ENCODE peak calls at places on chromosomes 16 and 17, in seven cellular contexts. Y, R, C, I, J, X and U are unnamed samples. For H3K27me3, the result is how much of the 10 kb centered on the place peaks cover.

GRCh38 chr17:48756816-48757215 is 28.3 kb upstream of the HOXB13 start:
- DNase-seq in R (no peak), Y (no peak), C (no peak), I (peak), J (no peak), X (no peak), U (no peak)

GRCh38 chr17:64378890-64379354 is 11.7 kb downstream of the PECAM1 start:
- DNase-seq in I (no peak), Y (no peak), X (no peak), J (no peak), R (no peak), C (peak), U (peak)

GRCh38 chr17:58156839-58157803 is 8.9 kb downstream of the OR4D1 start:
- DNase-seq in C (no peak), I (no peak), X (peak), R (peak), J (no peak), Y (no peak), U (peak)

GRCh38 chr16:74748042-74748709 is 26.4 kb downstream of the FA2H start:
- DNase-seq in Y (no peak), I (no peak), J (no peak), R (no peak), C (no peak), X (no peak), U (no peak)

GRCh38 chr16:54331241-54332002 is 44.8 kb upstream of the IRX3 start:
- DNase-seq in I (no peak), C (no peak), J (no peak), R (no peak), X (no peak), Y (no peak), U (no peak)

GRCh38 chr16:70804153-70804728 is 3.3 kb upstream of the VAC14 start:
- DNase-seq in I (no peak), X (no peak), J (peak), Y (no peak), R (no peak), C (peak), U (no peak)

GRCh38 chr17:29571883-29572681 is 3.6 kb downstream of the TP53I13 start:
- DNase-seq in R (no peak), C (no peak), J (no peak), I (no peak), X (peak), Y (no peak), U (no peak)

GRCh38 chr16:29845656-29846055 is 17.4 kb downstream of the CDIPT start:
- DNase-seq in J (no peak), R (no peak), I (no peak), C (no peak), X (no peak), Y (no peak), U (no peak)

GRCh38 chr16:56828641-56829040 is 36.4 kb upstream of the SLC12A3 start:
- DNase-seq in C (no peak), R (no peak), J (no peak), X (no peak), Y (no peak), I (no peak), U (no peak)

GRCh38 chr17:77216435-77216980 is 75.7 kb downstream of the SEC14L1 start:
- DNase-seq in C (no peak), J (no peak), I (no peak), Y (no peak), X (no peak), R (no peak), U (no peak)

GRCh38 chr17:77214328-77214727 is 73.6 kb downstream of the SEC14L1 start:
- DNase-seq in Y (no peak), C (no peak), R (no peak), X (no peak), I (no peak), J (no peak), U (no peak)

GRCh38 chr17:77213778-77214132 is 73.0 kb downstream of the SEC14L1 start:
- DNase-seq in Y (no peak), J (no peak), C (no peak), X (no peak), R (no peak), I (no peak), U (no peak)

GRCh38 chr17:77214743-77215142 is 74.0 kb downstream of the SEC14L1 start:
- DNase-seq in Y (no peak), C (peak), R (peak), J (no peak), X (no peak), I (no peak), U (peak)

DNA sequence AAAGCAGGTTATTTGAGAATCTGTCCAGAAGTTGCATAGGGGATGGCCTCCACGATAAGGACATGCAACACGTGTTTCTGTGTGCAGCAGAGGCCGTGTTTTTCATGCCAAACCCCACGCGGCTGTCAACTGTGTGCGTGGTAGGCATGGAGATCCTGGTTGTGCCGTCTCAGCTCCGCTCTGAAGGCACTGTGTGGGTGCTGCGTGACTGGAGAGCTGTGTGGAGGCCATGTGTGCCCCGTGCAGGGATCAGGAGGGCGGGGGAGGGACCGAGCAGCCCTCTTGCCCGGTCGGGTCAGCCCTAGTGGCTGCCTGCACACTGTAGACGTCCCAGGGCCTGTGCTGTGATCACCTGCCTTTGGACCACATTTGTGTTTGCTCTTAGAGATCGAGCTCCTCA is 74.5 kb downstream of the SEC14L1 start:
- DNase-seq in J (no peak), Y (no peak), I (no peak), X (no peak), R (no peak), C (no peak), U (no peak)
- H3K4me3 ChIP-seq in J (no peak), Y (no peak), I (no peak), X (no peak), R (no peak), C (no peak), U (no peak)

DNA sequence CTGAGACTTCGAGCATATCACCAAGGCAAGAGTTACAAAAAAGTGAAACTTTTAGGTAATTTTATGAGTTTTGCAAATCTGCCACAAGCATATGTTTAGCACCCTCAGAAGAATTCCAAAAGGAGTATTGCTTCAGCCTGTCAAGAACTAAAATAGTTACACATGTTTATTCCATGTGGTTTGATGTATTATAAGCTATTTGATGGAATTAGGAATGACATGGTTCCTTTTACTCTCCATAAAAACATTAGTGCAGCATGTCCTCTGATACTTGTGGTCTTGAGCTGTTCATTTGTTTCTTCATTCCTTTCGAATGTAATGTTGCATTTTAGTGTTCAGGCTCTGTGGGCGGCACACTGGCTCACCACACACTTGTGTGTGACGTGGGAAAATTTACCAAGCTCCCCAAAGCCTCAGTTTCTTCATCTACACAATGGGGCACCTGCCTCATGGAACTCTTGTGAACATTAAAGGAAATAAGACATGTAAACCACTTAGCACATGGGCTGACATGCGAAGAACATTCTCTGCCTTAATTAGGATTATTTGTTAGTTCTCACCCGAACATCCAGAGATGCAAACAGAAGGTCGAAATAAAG is 204.2 kb upstream of the FOXF1 start:
- DNase-seq in Y (no peak), X (no peak), C (peak), R (no peak), I (no peak), J (peak), U (no peak)
- H3K27me3 ChIP-seq in Y (under half), X (half or more), C (under half), R (under half), I (under half), J (under half), U (half or more)

GRCh38 chr16:11621920-11622651 is 35.4 kb upstream of the LITAF start:
- DNase-seq in R (no peak), C (peak), I (no peak), Y (no peak), J (no peak), X (peak), U (no peak)

GRCh38 chr16:11618107-11618717 is 31.5 kb upstream of the LITAF start:
- DNase-seq in J (no peak), I (no peak), R (no peak), C (no peak), X (no peak), Y (no peak), U (no peak)

GRCh38 chr16:11621539-11621919 is 34.8 kb upstream of the LITAF start:
- DNase-seq in Y (no peak), I (no peak), J (no peak), X (no peak), R (no peak), C (no peak), U (no peak)

GRCh38 chr16:11619327-11619851 is 32.7 kb upstream of the LITAF start:
- DNase-seq in R (no peak), X (no peak), C (no peak), I (no peak), Y (no peak), J (no peak), U (no peak)

DNA sequence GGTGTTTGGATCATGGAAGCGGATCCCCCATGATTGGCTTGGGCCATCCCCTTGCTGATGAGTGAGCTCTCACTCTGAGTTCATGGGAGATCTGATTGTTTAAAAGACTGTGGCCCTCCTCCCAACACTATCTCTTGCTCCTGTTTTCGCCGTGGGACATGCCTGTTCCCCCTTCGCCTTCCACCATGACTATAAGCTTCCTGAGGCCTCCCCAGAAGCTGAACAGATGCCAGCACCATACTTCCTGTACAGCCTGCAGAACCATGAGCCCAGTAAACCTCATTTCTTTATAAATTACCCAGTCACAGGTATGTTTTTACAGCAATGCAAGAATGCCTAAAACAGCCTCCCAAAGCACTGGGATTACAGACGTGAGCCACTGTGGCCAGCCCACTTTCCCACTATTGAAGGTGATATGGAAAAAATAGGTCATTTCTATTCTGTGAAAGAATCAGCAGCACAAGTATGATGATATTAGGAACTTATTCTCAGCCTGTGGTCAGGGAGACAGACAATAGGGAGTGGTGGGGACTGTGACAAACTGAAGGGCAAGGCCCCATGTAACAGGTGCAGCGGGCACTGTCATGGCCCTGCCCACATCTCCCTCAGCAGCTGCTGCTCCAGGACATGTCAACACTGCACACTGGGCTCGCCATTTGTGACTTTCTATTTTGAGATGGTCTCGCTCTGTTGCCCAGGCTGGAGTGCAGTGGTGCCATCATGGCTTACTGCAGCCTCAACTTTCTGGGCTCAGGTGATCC is 33.7 kb upstream of the LITAF start:
- DNase-seq in R (no peak), J (no peak), I (no peak), C (no peak), X (no peak), Y (no peak), U (no peak)
- H3K4me3 ChIP-seq in R (no peak), J (no peak), I (no peak), C (no peak), X (no peak), Y (no peak), U (no peak)

GRCh38 chr16:85110105-85110504 is 2.2 kb downstream of the CIBAR2 start:
- DNase-seq in C (no peak), Y (no peak), X (no peak), J (no peak), R (no peak), I (no peak), U (no peak)
- H3K27me3 ChIP-seq in C (under half), Y (under half), X (under half), J (under half), R (under half), I (under half), U (under half)

GRCh38 chr17:78680436-78680835 is 101.6 kb downstream of the CYTH1 start:
- DNase-seq in J (no peak), I (no peak), C (no peak), X (no peak), Y (no peak), R (no peak), U (no peak)
- H3K4me3 ChIP-seq in J (no peak), I (no peak), C (no peak), X (no peak), Y (no peak), R (no peak), U (no peak)

GRCh38 chr16:47387026-47387734 is 73.7 kb downstream of the ITFG1 start:
- DNase-seq in Y (no peak), C (no peak), X (no peak), J (no peak), R (peak), I (no peak), U (no peak)

GRCh38 chr16:47392114-47392513 is 68.7 kb downstream of the ITFG1 start:
- DNase-seq in R (no peak), X (no peak), C (no peak), J (no peak), I (no peak), Y (no peak), U (no peak)

GRCh38 chr16:47386201-47386718 is 74.6 kb downstream of the ITFG1 start:
- DNase-seq in C (no peak), J (no peak), Y (no peak), X (no peak), R (no peak), I (no peak), U (no peak)

DNA sequence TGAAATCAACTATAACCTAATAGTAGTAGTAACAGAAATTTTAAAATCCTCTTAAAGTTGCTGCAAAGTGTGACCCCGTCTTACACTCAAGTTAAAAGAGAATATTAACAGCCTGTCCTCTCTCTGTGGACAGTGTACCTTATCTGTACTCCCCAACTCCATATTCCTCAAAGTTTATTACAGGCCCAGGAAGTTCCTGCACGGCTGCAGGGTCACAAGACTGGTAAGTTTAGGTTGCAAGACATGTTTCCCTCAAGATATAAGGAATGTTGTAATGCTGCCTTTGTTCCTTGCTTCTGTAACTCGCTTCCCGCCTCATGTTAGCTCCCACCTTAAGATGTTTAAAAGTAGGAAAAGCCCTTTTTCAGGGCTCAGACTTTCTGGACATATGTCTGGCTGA is 72.2 kb downstream of the ITFG1 start:
- DNase-seq in J (no peak), R (no peak), Y (no peak), C (no peak), I (no peak), X (no peak), U (no peak)
- H3K27me3 ChIP-seq in J (under half), R (under half), Y (under half), C (under half), I (under half), X (under half), U (under half)

DNA sequence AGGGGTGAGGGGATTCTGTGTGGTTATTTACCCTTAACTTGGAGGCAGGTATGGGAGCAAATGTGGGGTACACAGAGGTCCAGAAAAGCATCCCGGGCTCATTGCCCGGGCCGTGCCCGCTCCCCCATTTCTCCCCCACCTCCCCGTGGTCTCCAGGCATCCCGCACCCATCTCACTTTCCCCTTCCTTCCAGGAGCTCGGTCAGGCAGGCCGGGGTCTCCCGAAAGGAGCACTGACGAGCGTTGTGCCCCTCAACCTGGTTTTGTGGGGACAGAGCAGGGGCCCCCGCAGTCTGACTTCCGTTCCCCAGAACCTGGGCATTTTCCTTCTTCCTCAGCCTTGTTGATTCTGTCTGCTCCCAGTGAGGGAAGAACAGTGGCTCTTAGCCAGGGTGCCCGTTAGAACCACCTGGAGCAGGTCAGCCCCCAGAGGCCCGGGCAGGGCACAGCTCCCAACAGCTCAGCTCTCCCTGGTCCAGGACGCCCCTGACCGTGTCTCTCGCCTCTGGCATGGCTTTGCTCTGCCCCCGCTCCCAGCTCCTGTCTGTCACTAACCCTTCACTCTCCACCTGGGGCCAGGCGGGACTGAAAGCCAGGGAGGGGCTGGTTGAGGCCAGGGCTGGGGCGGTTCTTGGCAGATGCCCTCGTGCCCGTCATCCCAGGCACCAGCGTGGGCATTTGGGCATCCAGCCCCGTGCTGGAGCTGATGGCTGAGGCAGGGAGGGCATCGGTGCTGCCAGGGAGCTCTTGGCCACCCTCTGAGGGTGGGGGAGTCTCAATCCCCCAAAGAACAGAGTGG is 12.5 kb upstream of the NUDT16L1 start:
- DNase-seq in C (no peak), J (no peak), R (no peak), X (peak), I (peak), Y (no peak), U (no peak)
- H3K4me3 ChIP-seq in C (peak), J (no peak), R (no peak), X (no peak), I (peak), Y (no peak), U (peak)

GRCh38 chr16:803751-804075 is 3.2 kb upstream of the GNG13 start:
- DNase-seq in R (no peak), Y (no peak), J (no peak), X (no peak), I (no peak), C (no peak), U (no peak)
- H3K27me3 ChIP-seq in R (under half), Y (under half), J (under half), X (under half), I (under half), C (under half), U (half or more)

GRCh38 chr16:87854053-87854906 is 15.0 kb downstream of the SLC7A5 start:
- DNase-seq in X (no peak), Y (no peak), R (no peak), C (no peak), J (no peak), I (no peak), U (peak)

GRCh38 chr16:87854907-87855683 is 14.2 kb downstream of the SLC7A5 start:
- DNase-seq in X (no peak), I (no peak), C (no peak), Y (no peak), R (no peak), J (no peak), U (no peak)

GRCh38 chr16:87856796-87857228 is 12.5 kb downstream of the SLC7A5 start:
- DNase-seq in C (no peak), Y (no peak), J (no peak), R (no peak), I (no peak), X (no peak), U (no peak)

GRCh38 chr16:87853411-87854052 is 15.8 kb downstream of the SLC7A5 start:
- DNase-seq in J (peak), I (peak), X (peak), R (peak), Y (peak), C (peak), U (peak)

DNA sequence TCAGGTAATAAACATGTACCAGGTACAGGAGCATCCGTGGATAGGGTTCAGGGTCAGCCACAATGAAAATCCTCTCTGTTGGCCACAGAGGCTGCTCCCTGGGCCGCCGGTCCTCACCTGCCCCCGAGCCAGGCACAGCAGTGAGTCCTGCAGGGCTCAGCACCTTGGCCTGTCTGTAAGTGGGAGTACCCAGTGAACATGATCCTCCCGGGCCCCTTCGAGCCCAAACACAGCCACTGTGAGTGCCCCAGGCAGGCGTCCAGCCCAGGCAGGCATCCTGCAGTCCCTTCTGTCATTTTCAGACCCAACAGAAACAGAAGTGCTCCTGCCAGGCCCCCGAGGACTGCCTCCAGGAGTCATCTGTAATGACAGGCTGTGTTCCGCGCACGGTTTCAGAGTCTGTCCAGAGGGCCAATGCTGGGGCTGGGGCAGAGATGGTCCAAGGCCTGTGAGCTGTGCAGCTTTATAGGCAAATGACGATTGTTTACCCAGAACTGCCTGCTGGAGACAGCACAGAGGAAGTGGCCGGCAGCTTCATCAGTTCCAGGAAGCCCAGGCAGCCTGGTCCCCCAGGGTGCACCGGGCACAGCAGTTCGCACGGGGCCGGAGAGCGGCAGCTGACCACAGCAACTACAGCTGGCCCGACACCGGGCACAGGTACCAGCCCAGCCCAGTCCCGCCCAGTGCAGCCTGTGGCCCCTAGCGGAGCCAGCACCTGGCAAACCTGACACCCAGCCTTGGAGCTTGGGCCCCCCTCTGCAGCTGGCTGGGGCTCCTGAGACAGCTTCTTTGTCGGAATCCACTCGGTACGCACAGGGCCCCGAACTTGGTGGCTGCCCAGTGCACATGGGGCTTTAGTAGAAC is 13.2 kb downstream of the SLC7A5 start:
- DNase-seq in R (no peak), J (no peak), X (peak), I (peak), C (peak), Y (no peak), U (peak)
- H3K4me3 ChIP-seq in R (no peak), J (no peak), X (no peak), I (peak), C (no peak), Y (peak), U (no peak)